ENCODE peak calls at places on chromosomes 7 and 10, in ten cellular contexts. Y, Z, P, M, T, E, S, O, D and A are unnamed samples.

GRCh38 chr10:113557389-113558321 is 4.8 kb downstream of the HABP2 start:
- DNase-seq in T (no peak), Y (peak), E (no peak), Z (peak), P (no peak), S (no peak), M (no peak), D (no peak), O (no peak), A (no peak)

GRCh38 chr7:83271212-83272099 is 108.8 kb upstream of the PCLO start:
- DNase-seq in D (no peak), E (peak), P (no peak), S (no peak), O (no peak), Y (peak), M (no peak), Z (no peak), T (no peak), A (no peak)

GRCh38 chr10:34228066-34228465 is 587.0 kb downstream of the PARD3 start:
- DNase-seq in T (no peak), D (no peak), E (no peak), O (no peak), Z (no peak), S (no peak), M (no peak), P (no peak), Y (no peak), A (no peak)

GRCh38 chr7:5088906-5089305 is 43.2 kb downstream of the RBAK start:
- DNase-seq in O (no peak), Z (no peak), D (peak), S (no peak), E (no peak), P (no peak), M (no peak), T (no peak), Y (peak), A (no peak)

GRCh38 chr7:74104702-74105101 is 21.1 kb downstream of the LIMK1 start:
- DNase-seq in E (peak), Y (no peak), P (peak), O (no peak), T (peak), D (no peak), Z (no peak), M (no peak), S (no peak), A (no peak)

GRCh38 chr7:159119026-159119741 is 25.5 kb downstream of the VIPR2 start:
- DNase-seq in S (peak), E (no peak), Y (no peak), D (peak), T (no peak), O (no peak), M (no peak), P (peak), Z (no peak), A (peak)

GRCh38 chr10:97319671-97320479 is 804 bp downstream of the FRAT1 start:
- DNase-seq in D (peak), M (peak), P (peak), T (peak), Z (peak), O (no peak), Y (peak), S (peak), E (peak), A (peak)

GRCh38 chr10:72935358-72935757 is 19.2 kb downstream of the PLA2G12B start:
- DNase-seq in M (no peak), Z (no peak), S (no peak), Y (no peak), O (no peak), P (no peak), D (no peak), E (peak), T (no peak), A (no peak)

GRCh38 chr7:68562323-68562899 is 1035.9 kb upstream of the AUTS2 start:
- DNase-seq in O (no peak), Z (no peak), M (no peak), E (no peak), S (no peak), D (no peak), P (no peak), T (no peak), Y (no peak), A (no peak)

GRCh38 chr10:75640381-75640780 is 209.0 kb downstream of the LRMDA start:
- DNase-seq in S (no peak), E (no peak), T (no peak), Y (no peak), O (no peak), D (no peak), P (no peak), Z (no peak), M (no peak), A (no peak)

GRCh38 chr10:22002531-22003110 is 909 bp downstream of the DNAJC1 start:
- DNase-seq in Y (peak), M (no peak), P (no peak), E (peak), S (no peak), T (no peak), Z (no peak), O (no peak), D (no peak), A (no peak)

GRCh38 chr10:17533731-17534130 is 79.3 kb upstream of the ST8SIA6 start:
- DNase-seq in P (no peak), M (no peak), D (no peak), E (peak), T (no peak), Z (no peak), O (no peak), Y (no peak), S (no peak), A (no peak)

GRCh38 chr7:47379629-47380324 is 202.1 kb downstream of the TNS3 start:
- DNase-seq in S (peak), E (peak), D (peak), M (peak), P (peak), O (peak), Z (peak), T (peak), Y (peak), A (peak)

GRCh38 chr10:128463991-128464755 is 337.9 kb upstream of the MKI67 start:
- DNase-seq in P (no peak), M (peak), Z (peak), D (peak), T (no peak), S (no peak), O (no peak), Y (peak), E (peak), A (no peak)

GRCh38 chr10:119651514-119652327 is 541 bp downstream of the BAG3 start:
- DNase-seq in D (peak), E (no peak), O (no peak), S (no peak), T (peak), Y (peak), Z (peak), P (peak), M (peak), A (peak)

GRCh38 chr10:22252286-22252800 is 34.5 kb upstream of the EBLN1 start:
- DNase-seq in M (peak), S (peak), T (peak), O (peak), Z (peak), P (peak), D (peak), E (peak), Y (no peak), A (peak)

GRCh38 chr7:4151524-4151923 is 530.6 kb upstream of the FOXK1 start:
- DNase-seq in P (no peak), E (no peak), S (no peak), O (no peak), T (no peak), Z (no peak), M (no peak), Y (no peak), D (no peak), A (no peak)

GRCh38 chr7:114819629-114820362 is 102.1 kb upstream of the MDFIC start:
- DNase-seq in Z (no peak), E (peak), O (no peak), M (no peak), T (no peak), P (no peak), D (no peak), S (no peak), Y (no peak), A (no peak)

GRCh38 chr7:114973147-114973546 is 51.3 kb downstream of the MDFIC start:
- DNase-seq in Y (no peak), P (no peak), O (no peak), D (no peak), S (no peak), Z (no peak), E (peak), M (no peak), T (peak), A (no peak)

GRCh38 chr10:3861785-3862184 is 76.8 kb upstream of the KLF6 start:
- DNase-seq in S (no peak), O (no peak), Z (no peak), E (no peak), P (no peak), M (no peak), Y (no peak), T (peak), D (no peak), A (no peak)

GRCh38 chr7:85176197-85176596 is 10.7 kb downstream of the SEMA3D start:
- DNase-seq in Y (no peak), P (no peak), S (no peak), T (no peak), O (no peak), Z (no peak), E (peak), D (no peak), M (no peak), A (no peak)

GRCh38 chr7:128351296-128352123 is 7.8 kb upstream of the RBM28 start:
- DNase-seq in P (no peak), T (no peak), M (no peak), E (no peak), O (no peak), Z (no peak), D (no peak), S (peak), Y (peak), A (no peak)

GRCh38 chr10:47378606-47379444 is 5.3 kb downstream of the ZNF488 start:
- DNase-seq in M (no peak), Y (no peak), P (peak), E (no peak), T (no peak), D (no peak), Z (no peak), O (no peak), S (no peak), A (no peak)

GRCh38 chr7:129072410-129073063 is 17.6 kb upstream of the TNPO3 start:
- DNase-seq in T (no peak), Y (no peak), O (no peak), D (no peak), Z (no peak), E (no peak), M (no peak), S (no peak), P (no peak), A (no peak)

GRCh38 chr7:33821970-33822369 is 83.4 kb upstream of the BMPER start:
- DNase-seq in Z (no peak), Y (no peak), E (peak), M (no peak), D (no peak), S (no peak), O (no peak), P (no peak), T (no peak), A (no peak)

DNA sequence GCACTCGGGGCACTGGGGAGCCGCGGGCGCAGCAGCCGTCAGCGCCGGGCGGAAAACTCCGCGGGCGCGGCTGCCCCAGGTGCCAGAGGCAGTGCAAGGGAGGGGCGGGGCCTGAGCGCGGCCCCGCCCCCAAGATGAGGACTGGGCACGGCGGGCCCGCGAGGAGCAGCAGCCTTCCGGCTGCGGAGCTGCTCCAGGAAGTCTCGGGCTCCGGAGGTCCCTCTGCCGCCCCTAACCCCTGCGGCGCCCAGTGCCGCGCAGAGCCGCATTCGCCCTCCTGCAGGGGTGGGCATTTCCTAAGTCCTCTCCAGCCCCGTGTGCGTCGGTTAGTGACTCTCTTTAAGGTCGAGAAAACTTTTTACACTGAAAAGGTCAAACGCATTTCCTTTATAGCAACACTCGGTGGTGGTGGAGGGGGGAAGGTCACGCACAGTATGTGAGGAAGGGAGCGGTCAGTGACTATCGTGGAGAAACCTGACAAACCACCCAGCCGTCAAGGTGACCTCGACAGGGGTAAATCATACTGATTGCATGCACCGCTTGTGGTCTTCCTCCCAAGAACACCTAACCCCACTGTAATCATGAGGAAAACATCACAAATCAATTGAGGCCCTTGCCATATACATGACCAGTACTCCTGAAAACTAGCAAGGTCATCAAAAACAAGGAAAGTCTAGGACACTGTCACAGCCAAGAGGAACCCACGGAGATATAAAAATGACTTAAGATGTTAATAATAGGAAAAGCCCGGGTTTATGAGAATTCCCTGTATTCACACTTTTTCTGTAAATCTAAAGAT is at the start of gene ANXA11:
- DNase-seq in O (peak), D (peak), Z (peak), T (peak), S (peak), M (peak), E (peak), Y (peak), P (peak), A (peak)
- TF ChIP-seq CTCF in O (no peak), D (no peak), Z (no peak), T (no peak), S (no peak), M (no peak), E (no peak), Y (no peak), P (no peak), A (no peak)

DNA sequence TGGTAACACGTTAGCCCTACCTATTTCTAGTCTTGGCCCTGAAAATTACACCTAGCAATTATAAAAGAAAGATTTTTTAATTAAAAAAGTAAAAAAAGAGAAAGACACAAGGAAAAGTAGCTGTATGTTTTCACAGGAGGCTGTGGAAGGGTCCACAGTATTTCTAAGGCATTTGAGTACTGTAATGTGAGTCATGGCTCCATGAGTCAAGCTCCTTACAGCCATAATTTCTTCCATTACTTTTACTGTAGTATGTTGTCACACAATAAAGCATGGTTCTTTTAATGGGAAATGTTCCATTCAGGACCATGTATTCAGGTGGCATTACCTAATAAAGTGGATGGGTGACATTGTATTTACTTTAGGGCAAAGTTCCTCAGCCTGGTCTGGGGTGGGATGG is 113.4 kb downstream of the GPR37 start:
- DNase-seq in M (no peak), O (no peak), Y (no peak), Z (no peak), E (peak), P (no peak), D (no peak), T (no peak), S (no peak), A (no peak)
- H3K27ac ChIP-seq in M (no peak), O (no peak), Y (no peak), Z (no peak), E (no peak), P (no peak), D (no peak), T (no peak), S (no peak), A (no peak)

GRCh38 chr10:1776127-1776662 is 38.9 kb upstream of the ADARB2 start:
- DNase-seq in S (no peak), Y (no peak), P (no peak), M (no peak), T (no peak), O (no peak), Z (no peak), E (no peak), D (no peak), A (no peak)

GRCh38 chr10:1779796-1780195 is 42.5 kb upstream of the ADARB2 start:
- DNase-seq in T (no peak), S (no peak), P (no peak), Z (no peak), M (no peak), Y (no peak), E (no peak), D (no peak), O (no peak), A (no peak)

GRCh38 chr10:1778570-1778969 is 41.2 kb upstream of the ADARB2 start:
- DNase-seq in O (no peak), Y (no peak), T (no peak), S (no peak), E (no peak), P (no peak), Z (no peak), M (no peak), D (no peak), A (no peak)

DNA sequence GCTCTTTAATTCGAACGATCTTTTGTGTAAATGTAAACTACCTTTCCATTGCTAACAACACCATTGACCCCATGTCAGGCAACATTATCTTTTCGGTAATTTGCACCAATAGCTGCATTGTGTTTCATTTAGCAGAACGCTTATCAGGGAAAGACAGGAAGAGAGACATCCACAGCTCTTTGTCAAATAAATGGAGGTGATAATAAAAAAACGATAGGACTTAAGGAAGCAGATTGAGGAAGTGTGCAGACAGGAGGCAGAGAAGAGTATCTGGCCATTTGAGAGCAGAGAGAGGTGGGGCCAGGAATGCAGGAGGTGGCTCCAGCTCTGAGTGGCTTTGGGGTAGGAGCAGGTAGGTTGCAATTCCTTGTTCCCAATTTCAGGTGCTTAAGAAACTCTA is 37.5 kb upstream of the ADARB2 start:
- DNase-seq in T (no peak), O (no peak), Z (no peak), M (no peak), D (no peak), Y (peak), E (no peak), P (no peak), S (no peak), A (no peak)
- TF ChIP-seq CTCF in T (no peak), O (no peak), Z (no peak), M (no peak), D (no peak), Y (peak), E (no peak), P (no peak), S (no peak), A (no peak)

GRCh38 chr10:44197646-44198045 is 187.3 kb downstream of the CXCL12 start:
- DNase-seq in T (no peak), O (no peak), S (no peak), M (no peak), Y (no peak), D (no peak), E (no peak), P (no peak), Z (no peak), A (no peak)

GRCh38 chr10:44199991-44200655 is 184.8 kb downstream of the CXCL12 start:
- DNase-seq in Z (no peak), E (no peak), T (no peak), O (no peak), M (no peak), S (no peak), D (no peak), Y (no peak), P (no peak), A (no peak)

GRCh38 chr10:44199267-44199666 is 185.6 kb downstream of the CXCL12 start:
- DNase-seq in M (no peak), S (no peak), O (no peak), Y (no peak), D (no peak), Z (no peak), T (no peak), P (no peak), E (no peak), A (no peak)

GRCh38 chr10:44198780-44199097 is 186.2 kb downstream of the CXCL12 start:
- DNase-seq in M (no peak), S (peak), T (no peak), D (no peak), Z (peak), Y (no peak), O (peak), E (no peak), P (peak), A (peak)

DNA sequence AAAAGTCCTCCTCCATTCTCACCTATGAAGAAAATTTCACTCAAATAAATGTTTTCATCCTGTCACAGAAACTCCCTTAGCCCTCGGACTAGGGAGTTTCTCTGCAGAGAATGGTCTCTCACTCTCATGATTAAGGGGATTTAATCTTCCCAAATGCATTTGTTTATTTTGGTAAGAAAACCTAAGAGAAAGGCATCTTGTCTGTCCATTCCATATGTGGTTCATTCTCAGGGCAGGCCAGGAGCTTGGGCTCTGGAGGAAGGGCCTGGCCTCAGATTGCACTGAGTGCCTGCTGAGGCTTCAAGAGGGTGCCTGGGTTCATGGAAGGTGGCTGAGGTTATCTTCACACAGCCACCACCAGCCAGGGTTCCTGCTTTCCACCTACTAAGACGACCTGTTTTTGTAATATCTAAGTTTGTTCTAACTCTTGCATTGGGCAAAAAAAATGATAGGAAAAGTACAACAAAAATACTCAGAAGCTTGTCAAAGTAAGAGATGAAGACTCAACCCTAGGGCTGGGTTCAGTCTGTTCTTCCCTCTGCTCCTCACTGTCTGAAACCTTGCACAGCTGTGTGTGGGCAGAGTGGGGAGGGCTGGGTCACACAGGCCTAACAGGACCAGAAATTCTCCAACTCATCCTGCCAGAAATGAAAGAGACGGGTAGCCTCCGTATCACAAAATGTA is 186.7 kb downstream of the CXCL12 start:
- DNase-seq in S (no peak), E (no peak), Z (no peak), Y (no peak), T (no peak), P (no peak), O (no peak), M (no peak), D (no peak), A (no peak)
- H3K27ac ChIP-seq in S (peak), E (no peak), Z (peak), Y (no peak), T (no peak), P (peak), O (peak), M (no peak), D (peak), A (no peak)